ENCODE peak calls at places on chromosomes 13 and 19, in seven cellular contexts. C is BE2C, S is AG04450, W is DND-41, M is heart right ventricle, I is keratinocyte, Q is thyroid gland. E is an unnamed sample. For H3K27me3, the result is how much of the 10 kb centered on the place peaks cover.

GRCh38 chr19:40274585-40275544 is 10.3 kb downstream of the AKT2 start:
- DNase-seq in S (no peak), C (no peak), I (no peak), W (no peak), Q (peak), M (no peak), E (peak)

GRCh38 chr13:96629331-96629730 is 364.9 kb downstream of the OXGR1 start:
- DNase-seq in Q (no peak), S (no peak), I (no peak), C (no peak), W (no peak), M (no peak), E (no peak)

GRCh38 chr13:77333521-77334083 is 6.7 kb upstream of the MYCBP2 start:
- DNase-seq in M (no peak), Q (no peak), I (no peak), S (no peak), W (no peak), C (peak), E (no peak)

GRCh38 chr13:80783926-80784325 is 443.0 kb upstream of the SPRY2 start:
- DNase-seq in S (no peak), W (no peak), M (peak), Q (peak), I (no peak), C (peak), E (no peak)

GRCh38 chr19:1747285-1748114 is 5.8 kb upstream of the ONECUT3 start:
- DNase-seq in M (no peak), S (no peak), I (peak), C (no peak), W (no peak), Q (no peak), E (no peak)

GRCh38 chr19:50957587-50957986 is 4.7 kb upstream of the KLK5 start:
- DNase-seq in C (no peak), S (no peak), Q (no peak), I (no peak), W (no peak), M (no peak), E (no peak)

GRCh38 chr19:30842926-30843325 is 470.7 kb downstream of the ZNF536 start:
- DNase-seq in Q (no peak), C (no peak), W (no peak), M (no peak), I (no peak), S (no peak), E (no peak)

GRCh38 chr19:4457654-4458406 is at the start of gene UBXN6:
- DNase-seq in M (peak), W (peak), Q (peak), I (peak), C (peak), S (peak), E (peak)

GRCh38 chr19:45115809-45116615 is 23.0 kb downstream of the PPP1R37 start:
- DNase-seq in I (no peak), S (no peak), Q (no peak), C (peak), M (no peak), W (no peak), E (no peak)

GRCh38 chr19:14004619-14005380 is 1.3 kb downstream of the RFX1 start:
- DNase-seq in W (no peak), I (no peak), C (no peak), Q (peak), M (peak), S (no peak), E (no peak)

GRCh38 chr19:10871711-10872550 is 578 bp downstream of the CARM1 start:
- DNase-seq in W (peak), I (no peak), Q (peak), C (peak), S (no peak), M (peak), E (peak)

GRCh38 chr19:6012416-6013170 is 34.7 kb upstream of the RANBP3 start:
- DNase-seq in C (no peak), I (no peak), Q (no peak), S (no peak), W (no peak), M (no peak), E (no peak)

GRCh38 chr13:35468195-35468594 is 8.3 kb downstream of the MAB21L1 start:
- DNase-seq in S (no peak), I (no peak), M (no peak), W (no peak), Q (no peak), C (no peak), E (no peak)

GRCh38 chr13:35471466-35472307 is 4.8 kb downstream of the MAB21L1 start:
- DNase-seq in C (peak), W (no peak), Q (no peak), M (no peak), S (no peak), I (no peak), E (no peak)

GRCh38 chr13:35469781-35470380 is 6.6 kb downstream of the MAB21L1 start:
- DNase-seq in M (no peak), I (no peak), S (no peak), C (no peak), Q (no peak), W (no peak), E (no peak)

GRCh38 chr13:35472308-35473008 is 4.0 kb downstream of the MAB21L1 start:
- DNase-seq in S (no peak), Q (no peak), W (peak), C (peak), I (no peak), M (no peak), E (no peak)

GRCh38 chr13:35470671-35471465 is 5.6 kb downstream of the MAB21L1 start:
- DNase-seq in W (no peak), M (peak), Q (no peak), C (peak), S (no peak), I (no peak), E (no peak)
- H3K27me3 ChIP-seq in W (under half), M (under half), Q (under half), C (under half), S (under half), I (under half), E (half or more)

GRCh38 chr19:3455960-3456601 is 24.2 kb downstream of the SMIM24 start:
- DNase-seq in M (no peak), I (no peak), S (no peak), C (no peak), W (no peak), Q (no peak), E (no peak)

GRCh38 chr19:3458229-3458555 is 22.1 kb downstream of the SMIM24 start:
- DNase-seq in Q (no peak), I (no peak), W (no peak), S (no peak), M (no peak), C (no peak), E (no peak)

GRCh38 chr19:3455393-3455955 is 24.9 kb downstream of the SMIM24 start:
- DNase-seq in Q (no peak), S (no peak), W (no peak), I (no peak), C (no peak), M (no peak), E (no peak)

GRCh38 chr19:3457531-3458228 is 22.6 kb downstream of the SMIM24 start:
- DNase-seq in W (no peak), S (no peak), I (no peak), M (no peak), Q (no peak), C (no peak), E (no peak)

DNA sequence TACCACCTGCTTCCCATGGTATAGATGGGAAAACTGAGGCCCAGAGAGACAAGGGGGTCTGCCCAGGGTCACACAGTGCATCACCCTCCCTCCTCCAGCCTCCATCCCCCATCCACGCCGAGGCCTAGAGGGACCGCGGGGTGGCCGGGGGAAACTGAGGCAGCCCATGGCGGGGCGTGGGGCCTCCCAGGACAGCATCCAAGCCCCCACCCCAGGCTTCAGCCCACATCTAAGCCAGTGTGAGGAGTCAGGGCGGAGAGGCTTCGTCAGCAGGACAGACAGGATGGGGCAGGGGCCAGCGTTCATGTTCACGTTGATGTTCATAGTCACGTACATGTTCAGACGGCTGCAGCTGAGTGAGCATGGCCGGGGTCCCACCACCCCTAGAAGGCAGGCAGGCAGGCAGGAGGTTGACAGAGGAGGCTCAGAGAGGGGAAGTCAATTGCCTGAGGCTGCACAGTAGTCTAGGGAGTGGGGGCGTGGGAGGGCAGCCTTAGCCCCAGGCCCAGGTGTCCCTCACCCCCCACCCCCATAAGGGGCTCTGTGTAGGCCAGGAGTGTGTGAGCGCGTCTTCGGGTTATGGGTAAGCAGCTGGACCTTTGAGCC is 23.3 kb downstream of the SMIM24 start:
- DNase-seq in M (no peak), I (no peak), W (no peak), Q (no peak), C (no peak), S (no peak), E (no peak)
- H3K27me3 ChIP-seq in M (under half), I (under half), W (under half), Q (under half), C (under half), S (under half), E (under half)

DNA sequence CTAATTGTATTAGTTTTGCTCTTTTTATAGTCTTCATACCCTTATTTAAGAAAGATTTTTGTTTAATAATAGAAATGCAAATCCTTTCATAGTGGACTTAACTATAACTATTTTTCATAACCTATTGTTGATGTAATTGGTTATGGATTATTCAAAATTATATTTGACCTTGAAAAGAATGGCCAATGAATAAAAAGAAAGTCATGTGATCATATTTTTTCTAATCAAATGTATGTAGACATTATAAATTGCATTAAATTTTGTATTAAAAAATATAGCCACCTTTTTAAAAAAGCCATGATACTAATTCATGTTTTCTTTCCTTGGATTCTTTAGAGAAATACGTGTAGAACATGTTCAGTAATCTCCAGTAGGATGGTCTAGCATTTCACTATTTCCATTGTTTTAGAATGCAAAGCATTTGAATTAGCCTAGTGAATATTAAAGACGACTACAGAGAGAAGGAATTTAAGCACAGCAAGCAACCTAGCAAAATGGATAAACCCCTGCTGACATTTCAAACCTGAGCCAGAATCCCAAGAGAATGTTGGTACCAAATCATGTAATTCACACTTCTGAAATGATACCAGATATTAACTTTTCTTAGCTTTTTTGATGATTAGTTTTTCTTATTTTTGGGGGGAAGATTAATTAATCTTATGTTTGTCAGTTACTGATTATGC is 1297.4 kb upstream of the MIR17HG start:
- DNase-seq in M (no peak), C (no peak), Q (no peak), S (no peak), W (no peak), I (no peak), E (no peak)
- H3K27me3 ChIP-seq in M (under half), C (under half), Q (under half), S (under half), W (under half), I (under half), E (under half)

DNA sequence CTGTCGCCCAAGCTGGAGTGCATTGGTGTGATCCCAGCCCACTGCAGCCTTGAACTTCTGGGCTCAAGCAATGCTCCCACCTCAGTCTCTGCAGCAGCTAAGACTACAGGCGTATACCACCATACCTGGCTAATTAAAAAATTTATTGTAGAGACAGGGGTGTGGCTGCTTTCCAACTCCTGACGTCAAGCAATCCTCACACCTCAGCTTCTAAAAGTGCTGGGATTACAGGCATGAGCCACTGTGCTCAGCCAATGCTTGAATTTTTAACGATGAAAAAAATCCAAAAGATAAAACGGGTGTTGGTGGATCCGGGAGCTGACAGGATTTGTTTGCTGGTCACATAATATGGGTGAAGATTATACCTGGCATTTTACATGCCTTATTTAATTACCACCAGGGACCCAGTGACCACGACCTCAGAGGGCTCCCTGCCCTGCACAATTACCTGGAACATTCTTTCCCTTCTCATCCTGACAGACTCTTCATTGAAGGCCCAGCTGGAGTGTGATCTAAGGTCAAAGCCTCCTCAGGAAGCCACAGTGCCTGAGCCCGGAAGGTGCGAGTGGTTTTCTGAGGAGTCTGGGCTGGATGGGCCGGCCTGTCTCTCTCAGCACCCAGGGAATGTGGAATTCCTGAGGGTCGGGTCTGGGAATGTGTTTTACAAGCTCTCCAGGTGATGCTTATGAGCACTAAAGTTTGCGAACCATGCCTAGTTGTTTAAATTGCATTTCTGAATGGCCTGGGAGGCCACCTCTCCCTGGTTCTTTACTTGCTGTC is 193.3 kb downstream of the USP12 start:
- DNase-seq in Q (peak), W (no peak), S (no peak), C (no peak), M (no peak), I (no peak), E (no peak)
- H3K27me3 ChIP-seq in Q (under half), W (under half), S (under half), C (under half), M (under half), I (under half), E (under half)

GRCh38 chr19:48397263-48397635 is 3.8 kb downstream of the GRIN2D start:
- DNase-seq in M (no peak), Q (no peak), I (no peak), S (no peak), W (no peak), C (no peak), E (no peak)
- H3K27me3 ChIP-seq in M (half or more), Q (under half), I (under half), S (under half), W (under half), C (under half), E (under half)

GRCh38 chr13:60627071-60627686 is 230.2 kb downstream of the TDRD3 start:
- DNase-seq in S (no peak), I (no peak), M (peak), C (peak), Q (peak), W (peak), E (no peak)
- H3K27me3 ChIP-seq in S (under half), I (under half), M (under half), C (under half), Q (under half), W (under half), E (under half)

DNA sequence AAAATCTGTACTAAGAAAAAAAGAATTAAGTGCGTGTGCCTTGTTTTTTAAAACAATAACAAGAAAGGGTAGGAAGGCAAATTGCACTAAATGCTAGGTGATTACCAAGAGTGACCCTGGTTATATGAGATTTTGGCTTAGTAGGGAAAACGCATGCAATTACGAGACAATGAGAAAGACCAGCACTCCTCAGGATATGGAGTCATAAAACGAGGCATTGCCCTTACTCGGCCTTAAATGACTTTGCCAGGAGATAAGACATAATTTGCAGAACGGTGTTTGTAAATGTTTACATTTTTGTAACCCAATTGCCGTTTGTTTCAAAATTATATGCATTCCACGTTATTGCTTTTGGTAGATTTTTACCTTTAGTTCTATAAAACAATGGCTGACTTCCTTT is 179.8 kb downstream of the RBM26 start:
- DNase-seq in W (no peak), C (no peak), Q (no peak), M (no peak), I (no peak), S (no peak), E (no peak)
- H3K27me3 ChIP-seq in W (under half), C (under half), Q (under half), M (under half), I (under half), S (under half), E (under half)

GRCh38 chr13:112966776-112967175 is 2.2 kb upstream of the MCF2L start:
- DNase-seq in I (no peak), S (no peak), W (no peak), C (no peak), M (no peak), Q (no peak), E (no peak)
- H3K27me3 ChIP-seq in I (half or more), S (half or more), W (under half), C (under half), M (under half), Q (under half), E (under half)

GRCh38 chr13:40772765-40773473 is 1.9 kb upstream of the MRPS31 start:
- DNase-seq in M (no peak), C (no peak), I (no peak), Q (no peak), S (no peak), W (no peak), E (no peak)
- H3K27me3 ChIP-seq in M (under half), C (under half), I (under half), Q (under half), S (under half), W (under half), E (under half)